ENCODE peak calls at places on chromosome 19, in five cellular contexts. U is fibroblast of gingiva, D is left ventricle myocardium superior, E is WERI-Rb-1, Z is iPS-NIHi11. M is an unnamed sample.

GRCh38 chr19:53102701-53103140 is 501 bp downstream of the ZNF160 start:
- DNase-seq in U (peak), D (peak), E (peak), Z (peak), M (peak)

GRCh38 chr19:18204394-18205179 is 745 bp upstream of the RAB3A start:
- DNase-seq in U (no peak), Z (peak), D (no peak), E (peak), M (no peak)

GRCh38 chr19:7981661-7982060 is 23.8 kb downstream of the ELAVL1 start:
- DNase-seq in D (peak), Z (no peak), U (no peak), E (no peak), M (no peak)

GRCh38 chr19:17942582-17943283 is 9.9 kb downstream of the CCDC124 start:
- DNase-seq in Z (no peak), D (no peak), U (no peak), E (no peak), M (no peak)

GRCh38 chr19:46656541-46656940 is 4.4 kb downstream of the DACT3 start:
- DNase-seq in U (no peak), D (no peak), Z (no peak), E (no peak), M (no peak)

GRCh38 chr19:35959040-35959967 is 23.1 kb downstream of the LRFN3 start:
- DNase-seq in E (no peak), U (no peak), Z (peak), D (peak), M (peak)

GRCh38 chr19:42396248-42396541 is 6.1 kb upstream of the CNFN start:
- DNase-seq in D (no peak), E (no peak), U (no peak), Z (peak), M (no peak)

GRCh38 chr19:41808663-41809566 is 12.5 kb downstream of the CEACAM3 start:
- DNase-seq in Z (no peak), D (peak), U (no peak), E (no peak), M (no peak)

GRCh38 chr19:17680235-17680722 is 7.9 kb downstream of the UNC13A start:
- DNase-seq in E (peak), U (peak), D (peak), Z (peak), M (no peak)

GRCh38 chr19:1851581-1852293 is 3.5 kb upstream of the REXO1 start:
- DNase-seq in E (no peak), D (peak), Z (no peak), U (no peak), M (no peak)

GRCh38 chr19:37931941-37932655 is 25.1 kb downstream of the SIPA1L3 start:
- DNase-seq in Z (peak), D (peak), U (peak), E (peak), M (peak)

GRCh38 chr19:15404780-15405211 is 14.0 kb downstream of the AKAP8L start:
- DNase-seq in E (no peak), D (no peak), U (no peak), Z (no peak), M (no peak)

M was measured in D341Med.